ENCODE peak calls at places on chromosomes 11 and 22, in eight cellular contexts. V is choroid plexus epithelial cell, U is pancreas, R is IMR-90, T is HCT116, A is stomach, E is heart left ventricle, J is body of pancreas. I is an unnamed sample.

GRCh38 chr11:69213964-69214363 is 58.2 kb downstream of the SMIM38 start:
- DNase-seq in V (no peak), U (peak), R (no peak), T (no peak), A (no peak), E (no peak), J (no peak), I (no peak)

GRCh38 chr11:77063407-77063806 is 3.4 kb upstream of the CAPN5 start:
- DNase-seq in V (no peak), U (no peak), R (no peak), T (no peak), A (peak), E (no peak), J (no peak), I (no peak)

GRCh38 chr22:48883211-48883960 is 944.3 kb downstream of the BRD1 start:
- DNase-seq in V (no peak), U (no peak), R (no peak), T (no peak), A (no peak), E (no peak), J (no peak), I (no peak)

GRCh38 chr11:57205046-57205671 is 23.4 kb downstream of the LRRC55 start:
- DNase-seq in V (peak), U (no peak), R (peak), T (no peak), A (no peak), E (no peak), J (no peak), I (no peak)

GRCh38 chr11:10351768-10352641 is 47.1 kb downstream of the ADM start:
- DNase-seq in V (peak), U (peak), R (peak), T (no peak), A (peak), E (peak), J (peak), I (no peak)

GRCh38 chr11:29842061-29842460 is 174.8 kb downstream of the KCNA4 start:
- DNase-seq in V (no peak), U (no peak), R (no peak), T (no peak), A (no peak), E (no peak), J (no peak), I (no peak)

GRCh38 chr22:35037089-35037488 is 28.9 kb upstream of the ISX start:
- DNase-seq in V (no peak), U (no peak), R (no peak), T (no peak), A (no peak), E (no peak), J (no peak), I (no peak)

GRCh38 chr11:71321433-71322191 is 69.2 kb upstream of the SHANK2 start:
- DNase-seq in V (no peak), U (no peak), R (no peak), T (no peak), A (no peak), E (no peak), J (no peak), I (no peak)

GRCh38 chr22:39152511-39153219 is at the start of gene CBX7:
- DNase-seq in V (peak), U (peak), R (peak), T (peak), A (peak), E (peak), J (peak), I (peak)

GRCh38 chr22:34986461-34986977 is 79.4 kb upstream of the ISX start:
- DNase-seq in V (no peak), U (no peak), R (no peak), T (no peak), A (no peak), E (no peak), J (no peak), I (no peak)

GRCh38 chr11:59754494-59754858 is 700 bp upstream of the STX3 start:
- DNase-seq in V (peak), U (peak), R (peak), T (no peak), A (no peak), E (peak), J (no peak), I (no peak)

GRCh38 chr22:48709976-48710375 is 1117.7 kb downstream of the BRD1 start:
- DNase-seq in V (no peak), U (no peak), R (no peak), T (no peak), A (no peak), E (no peak), J (no peak), I (no peak)

GRCh38 chr11:59990421-59990820 is 26.6 kb upstream of the OOSP4B start:
- DNase-seq in V (no peak), U (no peak), R (no peak), T (no peak), A (no peak), E (no peak), J (no peak), I (no peak)

GRCh38 chr22:26452236-26453016 is 23.4 kb downstream of the ASPHD2 start:
- DNase-seq in V (no peak), U (no peak), R (no peak), T (no peak), A (peak), E (no peak), J (no peak), I (no peak)

GRCh38 chr11:15497366-15497765 is 382.6 kb downstream of the INSC start:
- DNase-seq in V (no peak), U (no peak), R (no peak), T (no peak), A (no peak), E (no peak), J (no peak), I (no peak)

GRCh38 chr11:15501566-15501965 is 386.8 kb downstream of the INSC start:
- DNase-seq in V (no peak), U (no peak), R (no peak), T (no peak), A (no peak), E (no peak), J (no peak), I (no peak)

GRCh38 chr11:15505155-15505554 is 390.4 kb downstream of the INSC start:
- DNase-seq in V (no peak), U (no peak), R (no peak), T (no peak), A (no peak), E (no peak), J (no peak), I (no peak)

GRCh38 chr11:15499684-15500083 is 385.0 kb downstream of the INSC start:
- DNase-seq in V (no peak), U (no peak), R (no peak), T (no peak), A (no peak), E (no peak), J (no peak), I (no peak)

GRCh38 chr11:15500643-15501042 is 385.9 kb downstream of the INSC start:
- DNase-seq in V (no peak), U (no peak), R (no peak), T (no peak), A (no peak), E (no peak), J (no peak), I (no peak)
- TF ChIP-seq CTCF in V (no peak), U (no peak), R (no peak), T (no peak), A (no peak), E (no peak), J (no peak), I (no peak)

DNA sequence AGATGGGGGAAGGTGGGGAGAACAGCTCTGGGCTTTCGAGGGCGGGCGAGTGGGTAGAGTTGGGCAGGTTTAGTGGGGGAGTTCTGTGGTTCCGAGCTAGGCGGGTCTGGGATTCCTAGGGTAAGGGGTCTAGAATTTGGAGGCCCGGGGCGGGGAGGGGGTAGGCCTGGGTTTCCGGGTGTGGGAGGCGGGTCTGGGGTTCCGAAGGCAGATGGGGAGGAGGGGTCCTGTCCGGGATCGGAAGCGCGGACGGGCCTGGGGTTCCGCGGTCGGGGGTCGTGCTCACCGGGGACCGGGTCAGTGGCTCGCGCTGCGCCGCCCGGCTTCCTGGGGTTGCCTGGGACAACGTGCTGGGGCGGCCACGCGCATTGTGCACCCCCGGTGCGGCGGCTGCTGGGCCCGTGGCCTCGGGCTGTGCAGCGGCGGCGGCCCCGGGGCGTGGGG is at the start of gene TTLL8:
- DNase-seq in V (no peak), U (no peak), R (no peak), T (no peak), A (no peak), E (no peak), J (no peak), I (no peak)
- H3K4me3 ChIP-seq in V (no peak), U (no peak), R (no peak), T (no peak), A (peak), E (peak), J (no peak), I (no peak)

GRCh38 chr22:40345801-40346177 is 511 bp upstream of the ADSL start:
- DNase-seq in V (peak), U (peak), R (no peak), T (no peak), A (peak), E (peak), J (peak), I (no peak)

GRCh38 chr22:40345271-40345670 is 1.0 kb upstream of the ADSL start:
- DNase-seq in V (peak), U (no peak), R (peak), T (no peak), A (no peak), E (no peak), J (no peak), I (no peak)

GRCh38 chr22:40346178-40347064 is at the start of gene ADSL:
- DNase-seq in V (peak), U (peak), R (peak), T (peak), A (peak), E (peak), J (peak), I (peak)

GRCh38 chr22:40348025-40348658 is 1.8 kb downstream of the ADSL start:
- DNase-seq in V (peak), U (peak), R (peak), T (peak), A (peak), E (no peak), J (peak), I (no peak)

DNA sequence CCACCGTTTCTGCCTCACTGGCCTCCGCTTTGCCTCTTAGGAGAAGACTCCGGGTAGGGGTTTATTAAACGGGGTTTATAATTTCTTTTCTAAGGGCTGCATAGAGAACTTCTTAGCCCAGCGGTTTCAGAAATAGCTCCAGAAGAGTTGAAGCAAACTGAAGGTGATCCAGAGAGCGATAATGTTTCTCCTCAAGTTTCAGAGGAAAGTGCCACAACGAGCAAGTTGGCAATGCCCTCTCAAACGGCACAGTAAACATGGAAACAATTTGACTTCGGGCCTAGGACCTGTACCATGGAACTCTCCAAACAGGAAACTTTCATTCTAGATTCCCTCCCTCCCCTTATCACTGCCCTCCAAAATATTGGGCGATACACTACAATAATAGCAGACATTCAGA is 1.0 kb downstream of the ADSL start:
- DNase-seq in V (no peak), U (no peak), R (no peak), T (no peak), A (no peak), E (no peak), J (no peak), I (no peak)
- TF ChIP-seq CTCF in V (no peak), U (no peak), R (no peak), T (no peak), A (no peak), E (no peak), J (no peak), I (no peak)

GRCh38 chr11:21768388-21768787 is 424.5 kb upstream of the ANO5 start:
- DNase-seq in V (no peak), U (no peak), R (no peak), T (no peak), A (no peak), E (no peak), J (no peak), I (no peak)
- H3K4me3 ChIP-seq in V (no peak), U (no peak), R (no peak), T (no peak), A (no peak), E (no peak), J (no peak), I (no peak)

GRCh38 chr22:43436536-43437267 is 24.9 kb downstream of the MPPED1 start:
- DNase-seq in V (no peak), U (no peak), R (no peak), T (no peak), A (no peak), E (no peak), J (no peak), I (no peak)
- TF ChIP-seq CTCF in V (no peak), U (no peak), R (no peak), T (no peak), A (no peak), E (no peak), J (no peak), I (no peak)

DNA sequence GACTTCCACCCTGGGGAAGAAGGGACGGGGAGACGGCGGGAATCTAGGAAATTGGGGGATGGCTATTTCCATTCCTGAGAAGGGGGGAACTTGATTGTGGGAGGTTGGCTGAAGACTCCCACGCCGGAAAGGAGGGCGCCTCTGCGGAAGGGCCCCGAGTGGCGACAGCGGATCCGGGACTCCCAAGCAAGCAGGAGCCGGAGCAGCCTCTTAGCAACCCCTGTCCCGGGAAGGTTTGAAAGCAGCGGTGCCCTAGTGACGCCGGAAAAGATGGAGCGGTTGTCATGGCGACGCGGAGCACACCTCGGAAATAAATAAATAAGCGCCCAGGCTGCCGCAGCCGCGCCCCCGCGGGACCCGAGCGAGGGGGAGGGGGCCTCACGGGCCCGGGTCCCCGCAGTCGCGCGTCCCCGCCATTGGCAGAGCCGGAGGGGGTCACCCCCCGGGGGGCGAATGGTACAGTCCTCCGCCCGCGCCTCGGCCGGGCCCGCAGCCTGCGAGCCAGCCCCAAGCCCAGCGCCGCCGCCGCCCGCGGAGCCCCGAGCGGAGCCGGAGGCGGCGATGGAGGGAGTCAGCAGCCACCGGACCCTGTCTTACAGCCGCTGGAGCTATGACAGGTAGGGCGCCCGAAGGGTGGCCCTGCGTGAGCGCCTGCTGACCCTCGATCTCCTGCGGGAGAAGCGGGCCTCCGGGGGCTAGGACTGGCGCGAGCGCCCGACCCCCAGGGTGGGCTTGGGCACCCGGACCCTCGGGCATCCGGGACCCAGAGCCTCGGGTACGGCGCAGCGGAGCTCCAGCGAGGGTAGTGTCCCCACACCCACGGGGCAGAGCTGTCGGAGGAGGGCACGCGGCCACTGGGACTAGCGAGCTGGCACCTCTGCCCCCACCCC is 31.9 kb downstream of the EIF3F start:
- DNase-seq in V (peak), U (peak), R (peak), T (no peak), A (peak), E (peak), J (peak), I (peak)
- H3K4me3 ChIP-seq in V (peak), U (peak), R (peak), T (no peak), A (peak), E (peak), J (peak), I (peak)

GRCh38 chr11:629237-629583 is 2.2 kb upstream of the SCT start:
- DNase-seq in V (no peak), U (no peak), R (no peak), T (no peak), A (no peak), E (peak), J (no peak), I (no peak)
- TF ChIP-seq CTCF in V (peak), U (no peak), R (no peak), T (no peak), A (no peak), E (peak), J (no peak), I (no peak)

DNA sequence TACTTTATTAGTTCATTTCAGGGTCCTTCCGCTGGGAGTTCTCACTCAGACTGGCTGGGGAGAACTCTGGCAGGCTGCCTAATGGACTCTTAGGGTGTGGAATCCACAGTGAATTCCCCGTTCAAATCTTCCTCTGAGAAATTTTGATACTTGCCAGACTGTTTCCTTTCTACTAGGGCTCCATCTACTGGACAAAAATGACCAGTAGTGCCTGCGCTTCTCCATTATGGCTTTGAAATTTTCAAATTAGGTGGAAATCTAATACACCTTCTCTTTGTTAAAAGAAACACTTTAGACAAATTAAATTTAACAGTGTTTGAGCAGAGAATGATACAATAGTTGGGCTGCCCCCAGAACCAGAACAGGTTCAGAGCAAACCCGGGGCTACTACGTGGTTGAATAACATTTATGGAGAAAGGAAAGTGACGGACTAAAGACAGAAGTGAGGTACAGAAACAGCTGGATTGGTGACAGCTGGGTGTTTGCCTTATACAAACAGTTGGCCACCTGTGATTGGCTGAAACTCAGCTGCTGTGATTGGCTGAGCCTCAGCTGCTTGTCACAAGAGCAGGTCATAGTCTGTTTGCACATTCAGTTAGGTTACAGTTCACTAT is 52.9 kb upstream of the FDX1 start:
- DNase-seq in V (peak), U (peak), R (peak), T (peak), A (peak), E (peak), J (peak), I (peak)
- H3K4me3 ChIP-seq in V (peak), U (peak), R (no peak), T (peak), A (peak), E (no peak), J (no peak), I (no peak)

GRCh38 chr22:22784249-22785039 is 103.2 kb upstream of the IGLL5 start:
- DNase-seq in V (no peak), U (no peak), R (no peak), T (no peak), A (no peak), E (no peak), J (no peak), I (no peak)
- TF ChIP-seq CTCF in V (no peak), U (no peak), R (no peak), T (no peak), A (no peak), E (no peak), J (no peak), I (no peak)